ENCODE peak calls at places on chromosome 13, in seven cellular contexts. R is fibroblast of mammary gland, A is bronchial epithelial cell, W is gastrocnemius medialis, S is Caco-2, C is cardiac muscle cell, X is PC-3. G is an unnamed sample.

GRCh38 chr13:45554604-45555109 is 60.9 kb downstream of the ERICH6B start:
- DNase-seq in A (no peak), W (no peak), R (no peak), S (no peak), C (no peak), X (no peak), G (no peak)

GRCh38 chr13:102587916-102588315 is 8.9 kb upstream of the TPP2 start:
- DNase-seq in X (no peak), A (no peak), R (no peak), C (no peak), W (no peak), S (no peak), G (no peak)

GRCh38 chr13:105346141-105346766 is 1189.2 kb downstream of the EFNB2 start:
- DNase-seq in W (no peak), X (peak; percentile 70), R (peak; percentile 41), A (peak; percentile 84), S (no peak), C (no peak), G (peak; percentile 69)

GRCh38 chr13:37709318-37709717 is 110.8 kb upstream of the POSTN start:
- DNase-seq in R (no peak), W (no peak), A (peak; percentile 50), C (no peak), X (peak; percentile 7), S (no peak), G (no peak)

GRCh38 chr13:40235160-40235796 is 431.2 kb downstream of the FOXO1 start:
- DNase-seq in A (peak; percentile 81), R (peak; percentile 93), S (no peak), X (peak; percentile 68), W (peak; percentile 68), C (no peak), G (no peak)

GRCh38 chr13:59880468-59880867 is 283.3 kb downstream of the DIAPH3 start:
- DNase-seq in A (peak; percentile 68), X (peak; percentile 21), W (no peak), S (no peak), C (no peak), R (peak; percentile 33), G (peak; percentile 9)

GRCh38 chr13:59750860-59751259 is 412.9 kb downstream of the DIAPH3 start:
- DNase-seq in W (no peak), X (no peak), S (peak; percentile 36), C (peak; percentile 63), A (peak; percentile 21), R (peak; percentile 37), G (peak; percentile 89)

GRCh38 chr13:43676320-43676719 is 110.5 kb downstream of the ENOX1 start:
- DNase-seq in W (no peak), A (no peak), S (no peak), R (peak; percentile 32), C (no peak), X (no peak), G (no peak)

GRCh38 chr13:50378513-50378970 is 363.3 kb downstream of the KCNRG start:
- DNase-seq in A (no peak), R (no peak), X (no peak), W (no peak), S (no peak), C (no peak), G (no peak)

GRCh38 chr13:19967619-19968018 is 9.1 kb downstream of the ZMYM2 start:
- DNase-seq in R (no peak), X (no peak), C (no peak), W (no peak), S (no peak), A (no peak), G (no peak)

GRCh38 chr13:50616101-50616500 is 227.4 kb downstream of the DLEU7 start:
- DNase-seq in R (peak; percentile 86), A (peak; percentile 17), X (peak; percentile 2), C (no peak), W (no peak), S (no peak), G (peak; percentile 70)

GRCh38 chr13:27595055-27595811 is 25.1 kb downstream of the LNX2 start:
- DNase-seq in S (no peak), W (no peak), C (no peak), A (no peak), X (no peak), R (no peak), G (peak; percentile 3)

GRCh38 chr13:67130444-67130843 is 99.7 kb downstream of the PCDH9 start:
- DNase-seq in X (no peak), C (no peak), W (no peak), R (no peak), S (no peak), A (no peak), G (no peak)

GRCh38 chr13:78524936-78525335 is 78.4 kb downstream of the POU4F1 start:
- DNase-seq in C (no peak), S (no peak), X (no peak), W (no peak), R (no peak), A (no peak), G (no peak)

GRCh38 chr13:66224644-66225043 is 1005.5 kb downstream of the PCDH9 start:
- DNase-seq in W (no peak), S (no peak), X (no peak), R (no peak), C (no peak), A (no peak), G (no peak)

GRCh38 chr13:68272652-68273051 is 1042.5 kb upstream of the PCDH9 start:
- DNase-seq in W (no peak), X (no peak), A (no peak), R (no peak), S (no peak), C (no peak), G (no peak)

DNA sequence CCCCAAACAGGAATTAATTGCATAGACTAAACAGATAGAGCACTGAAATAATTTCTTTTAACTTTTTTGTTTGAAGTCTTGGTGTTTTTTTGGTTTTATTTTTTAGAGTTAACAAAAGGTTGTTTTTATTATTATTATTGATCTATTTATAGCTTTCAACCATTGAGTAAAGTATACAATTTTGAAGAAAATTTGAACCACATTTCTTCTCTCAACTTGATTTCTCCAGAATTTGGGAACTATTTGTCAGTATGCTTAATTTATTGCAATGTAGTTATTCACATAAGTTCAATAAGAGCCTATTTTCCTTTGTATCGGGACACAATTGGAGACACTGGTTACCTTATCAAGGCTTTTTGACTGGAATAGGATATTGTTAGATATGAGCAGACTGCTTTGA is 1045.6 kb upstream of the PCDH9 start:
- DNase-seq in A (no peak), W (no peak), C (no peak), X (no peak), R (no peak), S (no peak), G (no peak)
- H3K4me3 ChIP-seq in A (no peak overlapping the region), W (no peak overlapping the region), C (no peak overlapping the region), X (no peak overlapping the region), R (no peak overlapping the region), S (no peak overlapping the region), G (no peak overlapping the region)

GRCh38 chr13:99606322-99607089 is 105.2 kb downstream of the TM9SF2 start:
- DNase-seq in R (peak; percentile 71), A (peak; percentile 47), W (peak; percentile 85), X (peak; percentile 69), S (peak; percentile 95), C (peak; percentile 91), G (peak; percentile 83)

GRCh38 chr13:99614465-99614885 is 113.2 kb downstream of the TM9SF2 start:
- DNase-seq in W (no peak), R (no peak), A (peak; percentile 89), C (no peak), X (no peak), S (peak; percentile 47), G (no peak)

GRCh38 chr13:99608345-99608744 is 107.1 kb downstream of the TM9SF2 start:
- DNase-seq in C (no peak), W (no peak), A (no peak), S (no peak), X (no peak), R (no peak), G (no peak)

GRCh38 chr13:99605417-99606321 is 104.4 kb downstream of the TM9SF2 start:
- DNase-seq in S (peak; percentile 67), A (peak; percentile 49), C (peak; percentile 52), R (peak; percentile 14), W (peak; percentile 58), X (peak; percentile 24), G (peak; percentile 22)

DNA sequence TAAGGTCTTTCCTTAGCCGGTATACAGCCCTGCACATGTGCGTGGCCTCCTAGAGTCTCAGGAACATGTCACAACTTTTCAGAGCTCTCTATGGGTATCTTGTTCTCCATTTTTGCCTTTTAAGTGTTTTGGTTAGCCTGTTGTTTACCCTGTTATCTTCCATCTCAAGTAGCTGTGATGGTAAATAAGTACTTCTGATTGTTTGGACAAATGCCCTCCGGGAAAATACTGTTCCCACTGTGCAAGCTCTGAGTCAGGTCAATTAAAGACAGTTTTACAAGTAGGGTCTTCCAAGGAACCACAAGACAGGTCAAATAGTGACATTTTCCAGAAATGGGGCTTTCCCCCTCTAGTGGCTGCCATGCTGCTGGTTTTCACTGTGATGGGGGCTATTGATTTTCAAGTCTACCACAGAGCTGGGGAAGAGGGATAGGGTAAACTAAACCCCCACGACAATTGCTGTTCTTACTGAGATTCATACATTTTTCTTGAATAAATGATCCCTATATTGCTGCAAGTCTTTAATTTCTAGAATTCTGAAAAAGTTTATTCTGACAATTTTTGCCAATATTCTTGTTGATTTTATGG is 109.5 kb downstream of the TM9SF2 start:
- DNase-seq in R (no peak), A (no peak), W (no peak), S (peak; percentile 25), C (no peak), X (no peak), G (no peak)
- TF ChIP-seq CTCF in R (peak; percentile 29), A (peak; percentile 5), W (no peak), S (peak; percentile 30), C (peak; percentile 13), X (peak; percentile 24), G (no peak)

GRCh38 chr13:53201454-53202225 is 173.0 kb downstream of the OLFM4 start:
- DNase-seq in C (peak; percentile 53), X (no peak), R (no peak), W (no peak), S (no peak), A (no peak), G (no peak)
- H3K4me3 ChIP-seq in C (no peak overlapping the region), X (no peak overlapping the region), R (no peak overlapping the region), W (no peak overlapping the region), S (no peak overlapping the region), A (no peak overlapping the region), G (no peak overlapping the region)

GRCh38 chr13:22178878-22179277 is 508.0 kb downstream of the FGF9 start:
- DNase-seq in X (no peak), C (no peak), R (no peak), A (no peak), W (no peak), S (no peak), G (no peak)

GRCh38 chr13:22175211-22175610 is 504.3 kb downstream of the FGF9 start:
- DNase-seq in C (no peak), W (no peak), A (no peak), S (no peak), X (no peak), R (no peak), G (no peak)

GRCh38 chr13:22173605-22174004 is 502.7 kb downstream of the FGF9 start:
- DNase-seq in C (no peak), W (no peak), X (peak; percentile 24), R (peak; percentile 49), A (peak; percentile 64), S (no peak), G (peak; percentile 66)

GRCh38 chr13:22176968-22177545 is 506.2 kb downstream of the FGF9 start:
- DNase-seq in W (no peak), X (no peak), S (no peak), C (no peak), A (no peak), R (no peak), G (no peak)

DNA sequence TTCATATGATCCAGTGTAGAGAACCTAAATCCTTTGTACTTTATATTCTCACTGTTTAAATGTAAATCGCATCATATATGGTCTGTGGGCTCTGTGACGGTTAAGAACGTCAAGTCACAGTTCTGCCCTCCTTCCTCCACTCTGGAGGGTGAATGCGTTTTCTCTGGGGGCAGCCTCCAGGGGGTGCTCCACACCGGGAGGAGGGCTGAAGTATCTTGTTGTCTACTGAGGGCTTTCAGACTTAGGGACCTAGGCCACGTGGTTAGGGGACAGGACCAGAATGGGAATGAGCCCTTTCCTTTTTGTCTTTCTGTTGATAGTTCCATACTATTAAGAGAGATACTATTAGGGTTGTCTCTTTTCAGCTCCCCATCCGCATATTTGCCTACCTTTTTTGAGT is 504.9 kb downstream of the FGF9 start:
- DNase-seq in S (no peak), X (no peak), A (no peak), C (no peak), W (no peak), R (no peak), G (no peak)
- TF ChIP-seq CTCF in S (no peak), X (no peak), A (no peak), C (no peak), W (no peak), R (no peak), G (no peak)

G was measured in AG10803.